ENCODE peak calls at places on chromosomes 6 and 20, in four cellular contexts. V, N, Q and J are unnamed samples.

GRCh38 chr20:45028424-45029136 is 62.3 kb downstream of the STK4 start:
- DNase-seq in V (no peak), N (no peak), Q (no peak), J (no peak)

GRCh38 chr6:130362128-130362527 is 3.7 kb upstream of the TMEM200A start:
- DNase-seq in V (peak; percentile 25), N (no peak), Q (no peak), J (peak; percentile 31)

GRCh38 chr6:33958208-33958862 is 154.5 kb upstream of the MLN start:
- DNase-seq in V (peak; percentile 13), N (no peak), Q (no peak), J (peak; percentile 50)

GRCh38 chr6:99416892-99417767 is 8.0 kb downstream of the PNISR start:
- DNase-seq in V (no peak), N (no peak), Q (no peak), J (no peak)

GRCh38 chr6:75213732-75214131 is 7.9 kb upstream of the COL12A1 start:
- DNase-seq in V (no peak), N (no peak), Q (no peak), J (no peak)

GRCh38 chr6:41786451-41787218 is 859 bp upstream of the TOMM6 start:
- DNase-seq in V (peak; percentile 76), N (peak; percentile 72), Q (peak; percentile 61), J (peak; percentile 91)

GRCh38 chr6:16804515-16805161 is 43.4 kb upstream of the ATXN1 start:
- DNase-seq in V (no peak), N (no peak), Q (no peak), J (no peak)

GRCh38 chr6:162854734-162855191 is 127.0 kb downstream of the PACRG start:
- DNase-seq in V (no peak), N (no peak), Q (no peak), J (no peak)

GRCh38 chr6:1535295-1535694 is 74.4 kb upstream of the FOXC1 start:
- DNase-seq in V (no peak), N (no peak), Q (no peak), J (no peak)

GRCh38 chr6:49001856-49002255 is 461.2 kb downstream of the MMUT start:
- DNase-seq in V (no peak), N (peak; percentile 21), Q (peak; percentile 35), J (no peak)

GRCh38 chr6:149840345-149841075 is 23.6 kb downstream of the LRP11 start:
- DNase-seq in V (peak; percentile 82), N (peak; percentile 76), Q (peak; percentile 92), J (peak; percentile 88)

GRCh38 chr6:166707045-166707444 is 80.0 kb upstream of the RPS6KA2 start:
- DNase-seq in V (peak; percentile 22), N (peak; percentile 35), Q (peak; percentile 8), J (peak; percentile 30)

GRCh38 chr6:108163267-108163643 is 2.6 kb upstream of the NR2E1 start:
- DNase-seq in V (no peak), N (peak; percentile 36), Q (no peak), J (no peak)

GRCh38 chr20:6665161-6665560 is 102.3 kb upstream of the BMP2 start:
- DNase-seq in V (no peak), N (no peak), Q (no peak), J (no peak)

GRCh38 chr20:52481443-52481842 is 289.9 kb upstream of the ZFP64 start:
- DNase-seq in V (no peak), N (no peak), Q (peak; percentile 50), J (no peak)

GRCh38 chr6:152595507-152595906 is 41.7 kb downstream of the SYNE1 start:
- DNase-seq in V (peak; percentile 16), N (peak; percentile 10), Q (peak; percentile 17), J (no peak)

GRCh38 chr6:446418-447366 is 55.1 kb downstream of the IRF4 start:
- DNase-seq in V (no peak), N (no peak), Q (no peak), J (no peak)

GRCh38 chr6:89494131-89494793 is 61.3 kb downstream of the ANKRD6 start:
- DNase-seq in V (no peak), N (no peak), Q (no peak), J (no peak)

GRCh38 chr6:12160350-12160749 is 129.8 kb upstream of the EDN1 start:
- DNase-seq in V (no peak), N (no peak), Q (peak; percentile 57), J (no peak)

GRCh38 chr20:19783966-19784401 is 25.9 kb downstream of the RIN2 start:
- DNase-seq in V (peak; percentile 49), N (peak; percentile 76), Q (peak; percentile 82), J (no peak)

GRCh38 chr6:17125407-17125806 is 23.6 kb downstream of the STMND1 start:
- DNase-seq in V (no peak), N (no peak), Q (no peak), J (no peak)

GRCh38 chr6:144886682-144887081 is 601.5 kb downstream of the UTRN start:
- DNase-seq in V (no peak), N (no peak), Q (no peak), J (peak; percentile 86)

GRCh38 chr6:41588083-41588482 is 41.9 kb downstream of the FOXP4 start:
- DNase-seq in V (no peak), N (no peak), Q (no peak), J (no peak)

GRCh38 chr20:44552950-44553908 is 29.1 kb upstream of the PKIG start:
- DNase-seq in V (peak; percentile 39), N (peak; percentile 46), Q (peak; percentile 94), J (no peak)

GRCh38 chr6:42988486-42989020 is 4.2 kb downstream of the PPP2R5D start:
- DNase-seq in V (no peak), N (no peak), Q (peak; percentile 36), J (no peak)

GRCh38 chr20:18739785-18740184 is 73.8 kb upstream of the SCP2D1 start:
- DNase-seq in V (no peak), N (no peak), Q (peak; percentile 90), J (no peak)

GRCh38 chr20:46135856-46136633 is 17.9 kb downstream of the CD40 start:
- DNase-seq in V (no peak), N (no peak), Q (no peak), J (no peak)

GRCh38 chr6:46491789-46492547 is 719 bp upstream of the RCAN2 start:
- DNase-seq in V (peak; percentile 6), N (peak; percentile 14), Q (peak; percentile 1), J (peak; percentile 8)

GRCh38 chr20:3729811-3730550 is 2.5 kb upstream of the HSPA12B start:
- DNase-seq in V (no peak), N (no peak), Q (no peak), J (no peak)

GRCh38 chr6:111770263-111771083 is 102.8 kb downstream of the FYN start:
- DNase-seq in V (no peak), N (no peak), Q (no peak), J (no peak)

GRCh38 chr20:3839328-3839727 is 7.3 kb upstream of the MAVS start:
- DNase-seq in V (no peak), N (no peak), Q (no peak), J (no peak)

GRCh38 chr6:41921712-41921998 is 356 bp downstream of the BYSL start:
- DNase-seq in V (no peak), N (no peak), Q (no peak), J (no peak)

GRCh38 chr20:44052166-44052565 is 134.8 kb downstream of the JPH2 start:
- DNase-seq in V (no peak), N (no peak), Q (no peak), J (no peak)

GRCh38 chr6:710601-711571 is 17.9 kb upstream of the EXOC2 start:
- DNase-seq in V (no peak), N (peak; percentile 18), Q (peak; percentile 79), J (peak; percentile 24)

GRCh38 chr20:19495905-19496703 is 262.0 kb upstream of the RIN2 start:
- DNase-seq in V (no peak), N (no peak), Q (no peak), J (no peak)

DNA sequence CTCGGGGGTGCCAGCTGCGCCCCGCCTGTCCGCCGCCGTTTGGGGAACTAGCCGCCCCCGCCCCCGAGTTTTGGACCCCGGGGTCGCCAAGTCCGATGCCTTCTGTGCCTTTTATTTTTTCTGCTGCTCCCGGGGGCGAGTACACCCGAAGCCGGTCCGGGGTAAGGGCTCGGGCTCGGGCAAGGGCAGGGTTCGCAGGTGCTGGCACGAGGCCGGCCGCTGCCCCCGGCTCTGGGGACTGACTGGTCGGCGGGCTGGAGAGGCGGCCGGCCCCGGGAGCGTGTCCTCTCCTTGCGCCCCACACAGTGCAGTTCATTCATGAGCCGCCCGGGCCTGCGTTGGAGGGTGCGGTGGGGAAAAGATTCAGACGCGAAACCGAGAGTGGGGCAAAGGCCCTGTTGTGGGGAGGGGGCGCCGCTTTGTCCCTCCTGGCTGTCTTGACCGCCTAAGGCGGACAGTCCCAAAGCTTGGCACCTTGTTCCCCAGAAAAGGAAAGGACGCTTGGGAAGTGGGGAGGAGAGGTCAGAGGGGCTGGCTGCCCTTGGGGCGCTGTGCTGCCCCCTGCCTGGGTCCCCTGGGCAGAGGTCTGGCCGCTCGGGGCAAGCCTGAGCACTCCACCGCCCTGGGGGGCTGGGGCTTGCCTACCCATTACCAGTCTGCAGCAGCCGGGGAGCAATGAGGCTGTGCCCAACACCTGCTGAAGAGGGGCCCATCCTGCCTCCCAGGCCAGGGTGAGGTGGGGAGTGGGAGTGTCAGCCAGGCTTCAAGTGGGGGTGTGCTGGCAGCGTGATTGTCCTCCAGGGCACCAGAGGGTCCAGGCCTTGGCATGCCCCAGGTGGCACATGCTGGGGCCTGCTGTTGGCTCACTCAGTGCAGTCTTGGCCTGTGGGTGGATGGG is 915 bp downstream of the TMEM63B start:
- DNase-seq in V (peak; percentile 35), N (no peak), Q (no peak), J (peak; percentile 76)
- TF ChIP-seq MAZ in V (peak; percentile 68), N (no peak), Q (no peak), J (peak; percentile 42)

GRCh38 chr20:50521709-50522674 is 11.8 kb downstream of the PTPN1 start:
- DNase-seq in V (no peak), N (no peak), Q (no peak), J (no peak)
- H3K4me1 ChIP-seq in V (peaks cover 30% of the 10 kb centered on the region), N (peaks cover 11% of the 10 kb centered on the region), Q (peaks cover 36% of the 10 kb centered on the region), J (peaks cover 47% of the 10 kb centered on the region)

GRCh38 chr6:155185544-155185943 is 78.3 kb upstream of the CLDN20 start:
- DNase-seq in V (no peak), N (peak; percentile 59), Q (peak; percentile 28), J (no peak)
- TF ChIP-seq MAZ in V (no peak), N (no peak), Q (no peak), J (no peak)

GRCh38 chr6:73712536-73712935 is 16.5 kb downstream of the CD109 start:
- DNase-seq in V (no peak), N (no peak), Q (peak; percentile 61), J (no peak)

GRCh38 chr6:73714227-73714626 is 18.2 kb downstream of the CD109 start:
- DNase-seq in V (no peak), N (peak; percentile 5), Q (no peak), J (no peak)

GRCh38 chr6:73710948-73711347 is 14.9 kb downstream of the CD109 start:
- DNase-seq in V (no peak), N (no peak), Q (no peak), J (no peak)

GRCh38 chr6:73710470-73710869 is 14.5 kb downstream of the CD109 start:
- DNase-seq in V (peak; percentile 7), N (peak; percentile 62), Q (peak; percentile 68), J (no peak)

DNA sequence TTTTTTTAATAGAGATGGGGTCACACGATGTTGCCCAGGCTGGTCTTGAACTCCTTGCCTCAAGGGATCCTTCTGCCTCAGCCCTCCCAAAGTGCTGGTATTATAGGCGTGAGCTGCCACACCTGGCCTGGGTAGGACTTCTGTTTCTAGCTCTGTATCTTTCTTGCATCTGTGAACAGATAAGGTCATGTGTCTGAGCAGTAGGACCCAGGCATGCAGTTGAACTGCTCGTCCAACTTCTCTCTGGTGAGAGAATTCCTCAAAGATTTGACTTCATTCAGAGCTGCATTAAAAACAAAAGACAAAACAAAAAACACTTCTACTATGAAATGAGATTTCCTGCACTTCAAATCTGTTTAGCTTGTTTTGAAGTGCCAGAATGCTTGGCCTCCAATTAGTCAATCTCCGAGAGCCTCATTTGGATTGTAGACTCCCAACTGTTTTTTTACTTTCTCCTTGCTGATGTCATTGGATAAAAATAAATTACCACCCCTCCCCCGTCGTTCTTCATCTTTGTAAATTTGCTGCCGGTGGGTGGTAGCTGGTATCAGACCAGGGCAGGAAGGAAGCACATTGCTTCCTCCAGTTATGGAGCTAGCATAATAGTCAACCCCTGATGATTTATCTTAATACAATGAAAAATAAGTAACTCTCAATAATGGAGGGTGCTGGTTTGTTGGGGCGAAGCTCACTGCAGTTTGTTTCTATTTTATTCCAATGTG is 17.6 kb downstream of the CD109 start:
- DNase-seq in V (no peak), N (no peak), Q (no peak), J (no peak)
- H3K4me1 ChIP-seq in V (peaks cover 12% of the 10 kb centered on the region), N (peaks cover 58% of the 10 kb centered on the region), Q (peaks cover 14% of the 10 kb centered on the region), J (no peaks in the 10 kb centered on the region)